ENCODE peak calls at places on chromosomes 11 and 22, in eight cellular contexts. One of them, this sample, is unnamed.

GRCh38 chr11:121206810-121207209 is 85.8 kb upstream of the SC5D start:
- DNase-seq in HT1080: no peak
- DNase-seq in NCI-H1694: no peak
- DNase-seq in GM18507: no peak
- DNase-seq in iris pigment epithelial cell: no peak
- DNase-seq in NCI-H1417 treated with DMSO at 0.1 percent for 48 hours: no peak
- DNase-seq in EH: no peak
- DNase-seq in fibroblast of the aortic adventitia: no peak
- DNase-seq in this sample: no peak

GRCh38 chr22:33328789-33329296 is 270.7 kb upstream of the SYN3 start:
- DNase-seq in HT1080: peak; percentile 54
- DNase-seq in NCI-H1694: no peak
- DNase-seq in GM18507: no peak
- DNase-seq in iris pigment epithelial cell: peak; percentile 8
- DNase-seq in NCI-H1417 treated with DMSO at 0.1 percent for 48 hours: no peak
- DNase-seq in EH: peak; percentile 56
- DNase-seq in fibroblast of the aortic adventitia: peak; percentile 84
- DNase-seq in this sample: peak; percentile 64

GRCh38 chr11:2530855-2531200 is 86.0 kb downstream of the KCNQ1 start:
- DNase-seq in HT1080: no peak
- DNase-seq in NCI-H1694: no peak
- DNase-seq in GM18507: no peak
- DNase-seq in iris pigment epithelial cell: no peak
- DNase-seq in NCI-H1417 treated with DMSO at 0.1 percent for 48 hours: no peak
- DNase-seq in EH: no peak
- DNase-seq in fibroblast of the aortic adventitia: no peak
- DNase-seq in this sample: no peak

GRCh38 chr11:62552931-62553838 is 6.6 kb upstream of the AHNAK start:
- DNase-seq in HT1080: peak; percentile 99
- DNase-seq in NCI-H1694: no peak
- DNase-seq in GM18507: no peak
- DNase-seq in iris pigment epithelial cell: peak; percentile 96
- DNase-seq in NCI-H1417 treated with DMSO at 0.1 percent for 48 hours: no peak
- DNase-seq in EH: peak; percentile 98
- DNase-seq in fibroblast of the aortic adventitia: peak; percentile 96
- DNase-seq in this sample: peak; percentile 98

GRCh38 chr11:108597736-108598355 is 4.3 kb upstream of the EXPH5 start:
- DNase-seq in HT1080: no peak
- DNase-seq in NCI-H1694: no peak
- DNase-seq in GM18507: no peak
- DNase-seq in iris pigment epithelial cell: no peak
- DNase-seq in NCI-H1417 treated with DMSO at 0.1 percent for 48 hours: no peak
- DNase-seq in EH: peak; percentile 53
- DNase-seq in fibroblast of the aortic adventitia: no peak
- DNase-seq in this sample: peak; percentile 18

GRCh38 chr22:45709004-45709739 is 37.5 kb downstream of the ATXN10 start:
- DNase-seq in HT1080: peak; percentile 92
- DNase-seq in NCI-H1694: no peak
- DNase-seq in GM18507: no peak
- DNase-seq in iris pigment epithelial cell: peak; percentile 78
- DNase-seq in NCI-H1417 treated with DMSO at 0.1 percent for 48 hours: no peak
- DNase-seq in EH: peak; percentile 88
- DNase-seq in fibroblast of the aortic adventitia: peak; percentile 70
- DNase-seq in this sample: peak; percentile 64

GRCh38 chr11:118304809-118305248 is 299 bp downstream of the CD3E start:
- DNase-seq in HT1080: no peak
- DNase-seq in NCI-H1694: no peak
- DNase-seq in GM18507: no peak
- DNase-seq in iris pigment epithelial cell: no peak
- DNase-seq in NCI-H1417 treated with DMSO at 0.1 percent for 48 hours: no peak
- DNase-seq in EH: no peak
- DNase-seq in fibroblast of the aortic adventitia: no peak
- DNase-seq in this sample: no peak

GRCh38 chr22:37167176-37167980 is 17.7 kb upstream of the IL2RB start:
- DNase-seq in HT1080: no peak
- DNase-seq in NCI-H1694: no peak
- DNase-seq in GM18507: no peak
- DNase-seq in iris pigment epithelial cell: no peak
- DNase-seq in NCI-H1417 treated with DMSO at 0.1 percent for 48 hours: no peak
- DNase-seq in EH: no peak
- DNase-seq in fibroblast of the aortic adventitia: no peak
- DNase-seq in this sample: no peak

GRCh38 chr22:44472583-44472982 is 25.4 kb downstream of the RTL6 start:
- DNase-seq in HT1080: no peak
- DNase-seq in NCI-H1694: no peak
- DNase-seq in GM18507: no peak
- DNase-seq in iris pigment epithelial cell: no peak
- DNase-seq in NCI-H1417 treated with DMSO at 0.1 percent for 48 hours: no peak
- DNase-seq in EH: no peak
- DNase-seq in fibroblast of the aortic adventitia: peak; percentile 70
- DNase-seq in this sample: no peak

GRCh38 chr22:31768422-31769059 is 14.7 kb downstream of the DEPDC5 start:
- DNase-seq in HT1080: no peak
- DNase-seq in NCI-H1694: no peak
- DNase-seq in GM18507: no peak
- DNase-seq in iris pigment epithelial cell: no peak
- DNase-seq in NCI-H1417 treated with DMSO at 0.1 percent for 48 hours: no peak
- DNase-seq in EH: no peak
- DNase-seq in fibroblast of the aortic adventitia: no peak
- DNase-seq in this sample: no peak

GRCh38 chr11:131909426-131910200 is 539.2 kb downstream of the NTM start:
- DNase-seq in HT1080: peak; percentile 34
- DNase-seq in NCI-H1694: no peak
- DNase-seq in GM18507: no peak
- DNase-seq in iris pigment epithelial cell: no peak
- DNase-seq in NCI-H1417 treated with DMSO at 0.1 percent for 48 hours: no peak
- DNase-seq in EH: no peak
- DNase-seq in fibroblast of the aortic adventitia: peak; percentile 39
- DNase-seq in this sample: no peak

GRCh38 chr22:38882972-38883622 is 11.1 kb upstream of the CBX6 start:
- DNase-seq in HT1080: no peak
- DNase-seq in NCI-H1694: no peak
- DNase-seq in GM18507: no peak
- DNase-seq in iris pigment epithelial cell: no peak
- DNase-seq in NCI-H1417 treated with DMSO at 0.1 percent for 48 hours: no peak
- DNase-seq in EH: no peak
- DNase-seq in fibroblast of the aortic adventitia: no peak
- DNase-seq in this sample: no peak

This sample was measured in mesenchymal stem cell.